ENCODE peak calls at places on chromosomes 7 and 10, in eight cellular contexts. M is activated T-helper 9 cell treated with anti-CD3 and anti-CD28 coated beads, Interleukin-2, amount 50 U/mL, for 16 hours; T is GM23248; J is ACHN; P is uterus; H is endothelial cell; B is iris pigment epithelial cell; A is stimulated activated CD4-positive, alpha-beta T cell treated with anti-CD3 and anti-CD28 coated beads, Interleukin-1b, Interleukin-23, amount 100 ng/mL, for 4 hours. Y is an unnamed sample.

GRCh38 chr7:150524018-150524417 is 9.3 kb downstream of the GIMAP7 start:
- DNase-seq in J (no peak), T (no peak), M (no peak), B (no peak), H (no peak), P (no peak), A (no peak), Y (no peak)

GRCh38 chr7:130521552-130521951 is 29.7 kb downstream of the MEST start:
- DNase-seq in J (no peak), P (no peak), B (no peak), H (no peak), M (no peak), A (no peak), T (no peak), Y (no peak)

GRCh38 chr10:58641095-58641531 is 128.4 kb downstream of the BICC1 start:
- DNase-seq in H (no peak), T (peak; percentile 96), J (peak; percentile 90), A (no peak), P (no peak), M (no peak), B (peak; percentile 92), Y (peak; percentile 98)

GRCh38 chr7:77439572-77439971 is 23.4 kb upstream of the GSAP start:
- DNase-seq in T (peak; percentile 61), J (peak; percentile 58), M (no peak), P (no peak), A (no peak), H (no peak), B (no peak), Y (peak; percentile 78)

GRCh38 chr7:21507627-21508343 is 35.1 kb upstream of the DNAH11 start:
- DNase-seq in T (peak; percentile 54), M (no peak), H (peak; percentile 50), B (peak; percentile 38), J (peak; percentile 59), A (no peak), P (no peak), Y (peak; percentile 27)

GRCh38 chr7:158789842-158790241 is 39.5 kb downstream of the ESYT2 start:
- DNase-seq in M (no peak), T (no peak), H (no peak), A (no peak), P (no peak), B (no peak), J (no peak), Y (no peak)

GRCh38 chr10:126110434-126110833 is 214.1 kb downstream of the FANK1 start:
- DNase-seq in M (no peak), T (peak; percentile 67), J (no peak), A (no peak), P (no peak), B (peak; percentile 29), H (no peak), Y (no peak)

GRCh38 chr10:125232841-125233240 is 72.5 kb upstream of the CTBP2 start:
- DNase-seq in T (peak; percentile 51), A (no peak), M (no peak), H (no peak), B (no peak), P (no peak), J (peak; percentile 8), Y (peak; percentile 29)

GRCh38 chr10:24519950-24520349 is 203.7 kb downstream of the ARHGAP21 start:
- DNase-seq in A (no peak), H (no peak), B (no peak), J (no peak), M (no peak), P (no peak), T (no peak), Y (no peak)

GRCh38 chr7:120190566-120190965 is 82.4 kb upstream of the KCND2 start:
- DNase-seq in H (no peak), M (no peak), P (no peak), J (no peak), B (no peak), A (no peak), T (no peak), Y (no peak)

GRCh38 chr10:75646931-75647330 is 215.5 kb downstream of the LRMDA start:
- DNase-seq in M (no peak), A (no peak), J (no peak), B (no peak), H (no peak), T (no peak), P (no peak), Y (no peak)

GRCh38 chr7:3911685-3912084 is 610.6 kb downstream of the SDK1 start:
- DNase-seq in J (no peak), M (no peak), T (no peak), B (peak; percentile 14), A (no peak), H (no peak), P (no peak), Y (no peak)

GRCh38 chr7:26334171-26334570 is 42.5 kb downstream of the SNX10 start:
- DNase-seq in A (no peak), J (no peak), H (no peak), T (no peak), M (no peak), B (no peak), P (no peak), Y (no peak)

GRCh38 chr10:72292223-72292691 is 18.5 kb downstream of the DDIT4 start:
- DNase-seq in H (no peak), M (peak; percentile 52), A (no peak), B (no peak), T (peak; percentile 32), P (no peak), J (no peak), Y (peak; percentile 69)

GRCh38 chr7:6027806-6028365 is 3.3 kb upstream of the ANKRD61 start:
- DNase-seq in M (no peak), T (no peak), P (no peak), A (no peak), J (no peak), H (no peak), B (no peak), Y (no peak)